ENCODE peak calls at places on chromosome 18, in ten cellular contexts. One of them, this sample, is unnamed.

GRCh38 chr18:58045265-58046086 is 1.4 kb downstream of the NEDD4L start:
- DNase-seq in NCI-H446: no peak
- DNase-seq in GM04504: no peak
- DNase-seq in right cardiac atrium: peak
- DNase-seq in astrocyte of the cerebellum: no peak
- DNase-seq in AG04450: no peak
- DNase-seq in ELR: peak
- DNase-seq in Right ventricle myocardium superior: peak
- DNase-seq in neural crest cell: peak
- DNase-seq in transverse colon: peak
- DNase-seq in this sample: peak

GRCh38 chr18:9209230-9209629 is 72.6 kb downstream of the ANKRD12 start:
- DNase-seq in neural crest cell: no peak
- DNase-seq in AG04450: no peak
- DNase-seq in right cardiac atrium: no peak
- DNase-seq in astrocyte of the cerebellum: no peak
- DNase-seq in ELR: no peak
- DNase-seq in GM04504: peak
- DNase-seq in Right ventricle myocardium superior: no peak
- DNase-seq in NCI-H446: no peak
- DNase-seq in transverse colon: no peak
- DNase-seq in this sample: no peak

GRCh38 chr18:80124131-80124530 is 15.1 kb downstream of the ADNP2 start:
- DNase-seq in transverse colon: no peak
- DNase-seq in right cardiac atrium: no peak
- DNase-seq in AG04450: no peak
- DNase-seq in ELR: no peak
- DNase-seq in neural crest cell: no peak
- DNase-seq in Right ventricle myocardium superior: no peak
- DNase-seq in astrocyte of the cerebellum: no peak
- DNase-seq in NCI-H446: no peak
- DNase-seq in GM04504: no peak
- DNase-seq in this sample: no peak

GRCh38 chr18:43668866-43669265 is 391.6 kb upstream of the SYT4 start:
- DNase-seq in transverse colon: no peak
- DNase-seq in AG04450: no peak
- DNase-seq in GM04504: no peak
- DNase-seq in ELR: no peak
- DNase-seq in astrocyte of the cerebellum: no peak
- DNase-seq in right cardiac atrium: no peak
- DNase-seq in neural crest cell: no peak
- DNase-seq in NCI-H446: no peak
- DNase-seq in Right ventricle myocardium superior: no peak
- DNase-seq in this sample: no peak

GRCh38 chr18:42401131-42401673 is 446.2 kb downstream of the PIK3C3 start:
- DNase-seq in AG04450: no peak
- DNase-seq in Right ventricle myocardium superior: no peak
- DNase-seq in NCI-H446: no peak
- DNase-seq in astrocyte of the cerebellum: no peak
- DNase-seq in ELR: no peak
- DNase-seq in GM04504: no peak
- DNase-seq in neural crest cell: no peak
- DNase-seq in transverse colon: no peak
- DNase-seq in right cardiac atrium: no peak
- DNase-seq in this sample: no peak

GRCh38 chr18:23710068-23710527 is 20.8 kb downstream of the LAMA3 start:
- DNase-seq in AG04450: no peak
- DNase-seq in NCI-H446: no peak
- DNase-seq in GM04504: no peak
- DNase-seq in astrocyte of the cerebellum: no peak
- DNase-seq in transverse colon: no peak
- DNase-seq in ELR: peak
- DNase-seq in right cardiac atrium: no peak
- DNase-seq in Right ventricle myocardium superior: no peak
- DNase-seq in neural crest cell: no peak
- DNase-seq in this sample: no peak

GRCh38 chr18:47036298-47036874 is 965 bp upstream of the ELOA2 start:
- DNase-seq in Right ventricle myocardium superior: no peak
- DNase-seq in astrocyte of the cerebellum: no peak
- DNase-seq in neural crest cell: peak
- DNase-seq in NCI-H446: no peak
- DNase-seq in transverse colon: no peak
- DNase-seq in AG04450: no peak
- DNase-seq in right cardiac atrium: no peak
- DNase-seq in ELR: peak
- DNase-seq in GM04504: peak
- DNase-seq in this sample: no peak

GRCh38 chr18:58525928-58526424 is 102.9 kb downstream of the ALPK2 start:
- DNase-seq in Right ventricle myocardium superior: no peak
- DNase-seq in AG04450: no peak
- DNase-seq in transverse colon: no peak
- DNase-seq in ELR: no peak
- DNase-seq in right cardiac atrium: no peak
- DNase-seq in neural crest cell: no peak
- DNase-seq in astrocyte of the cerebellum: no peak
- DNase-seq in GM04504: no peak
- DNase-seq in NCI-H446: no peak
- DNase-seq in this sample: no peak

GRCh38 chr18:49691177-49691608 is 122.1 kb downstream of the ACAA2 start:
- DNase-seq in GM04504: peak
- DNase-seq in Right ventricle myocardium superior: no peak
- DNase-seq in NCI-H446: no peak
- DNase-seq in transverse colon: no peak
- DNase-seq in right cardiac atrium: no peak
- DNase-seq in ELR: peak
- DNase-seq in astrocyte of the cerebellum: peak
- DNase-seq in AG04450: peak
- DNase-seq in neural crest cell: no peak
- DNase-seq in this sample: no peak

GRCh38 chr18:61544178-61544577 is 210.9 kb downstream of the CDH20 start:
- DNase-seq in Right ventricle myocardium superior: no peak
- DNase-seq in transverse colon: no peak
- DNase-seq in neural crest cell: no peak
- DNase-seq in NCI-H446: no peak
- DNase-seq in ELR: no peak
- DNase-seq in right cardiac atrium: no peak
- DNase-seq in astrocyte of the cerebellum: no peak
- DNase-seq in AG04450: no peak
- DNase-seq in GM04504: no peak
- DNase-seq in this sample: no peak

GRCh38 chr18:3610188-3610708 is 160.3 kb downstream of the TGIF1 start:
- DNase-seq in NCI-H446: no peak
- DNase-seq in right cardiac atrium: no peak
- DNase-seq in GM04504: no peak
- DNase-seq in AG04450: no peak
- DNase-seq in ELR: no peak
- DNase-seq in astrocyte of the cerebellum: no peak
- DNase-seq in transverse colon: no peak
- DNase-seq in Right ventricle myocardium superior: no peak
- DNase-seq in neural crest cell: no peak
- DNase-seq in this sample: no peak

GRCh38 chr18:48904086-48904485 is 46.7 kb downstream of the SMAD7 start:
- DNase-seq in astrocyte of the cerebellum: no peak
- DNase-seq in AG04450: no peak
- DNase-seq in Right ventricle myocardium superior: no peak
- DNase-seq in neural crest cell: no peak
- DNase-seq in ELR: peak
- DNase-seq in GM04504: no peak
- DNase-seq in NCI-H446: no peak
- DNase-seq in transverse colon: no peak
- DNase-seq in right cardiac atrium: no peak
- DNase-seq in this sample: peak

GRCh38 chr18:68103561-68103960 is 587.0 kb upstream of the DSEL start:
- DNase-seq in right cardiac atrium: no peak
- DNase-seq in AG04450: no peak
- DNase-seq in GM04504: no peak
- DNase-seq in transverse colon: no peak
- DNase-seq in NCI-H446: no peak
- DNase-seq in Right ventricle myocardium superior: no peak
- DNase-seq in neural crest cell: no peak
- DNase-seq in astrocyte of the cerebellum: peak
- DNase-seq in ELR: no peak
- DNase-seq in this sample: no peak

GRCh38 chr18:48952287-48953095 is 1.7 kb upstream of the SMAD7 start:
- DNase-seq in AG04450: no peak
- DNase-seq in right cardiac atrium: peak
- DNase-seq in ELR: peak
- DNase-seq in transverse colon: peak
- DNase-seq in neural crest cell: peak
- DNase-seq in GM04504: peak
- DNase-seq in NCI-H446: no peak
- DNase-seq in Right ventricle myocardium superior: peak
- DNase-seq in astrocyte of the cerebellum: peak
- DNase-seq in this sample: no peak

GRCh38 chr18:47953471-47953931 is 23.0 kb upstream of the SMAD2 start:
- DNase-seq in ELR: peak
- DNase-seq in NCI-H446: peak
- DNase-seq in transverse colon: peak
- DNase-seq in neural crest cell: no peak
- DNase-seq in GM04504: peak
- DNase-seq in AG04450: no peak
- DNase-seq in Right ventricle myocardium superior: peak
- DNase-seq in astrocyte of the cerebellum: peak
- DNase-seq in right cardiac atrium: peak
- DNase-seq in this sample: peak

GRCh38 chr18:8841781-8842485 is 136.6 kb downstream of the MTCL1 start:
- DNase-seq in ELR: peak
- DNase-seq in neural crest cell: no peak
- DNase-seq in astrocyte of the cerebellum: no peak
- DNase-seq in Right ventricle myocardium superior: no peak
- DNase-seq in AG04450: no peak
- DNase-seq in transverse colon: no peak
- DNase-seq in NCI-H446: no peak
- DNase-seq in GM04504: no peak
- DNase-seq in right cardiac atrium: no peak
- DNase-seq in this sample: no peak

GRCh38 chr18:60599995-60600394 is 227.4 kb upstream of the MC4R start:
- DNase-seq in right cardiac atrium: no peak
- DNase-seq in NCI-H446: no peak
- DNase-seq in ELR: no peak
- DNase-seq in transverse colon: no peak
- DNase-seq in GM04504: no peak
- DNase-seq in Right ventricle myocardium superior: no peak
- DNase-seq in neural crest cell: no peak
- DNase-seq in AG04450: no peak
- DNase-seq in astrocyte of the cerebellum: no peak
- DNase-seq in this sample: no peak

GRCh38 chr18:53757346-53757745 is 467.1 kb downstream of the MBD2 start:
- DNase-seq in transverse colon: no peak
- DNase-seq in Right ventricle myocardium superior: no peak
- DNase-seq in ELR: no peak
- DNase-seq in AG04450: no peak
- DNase-seq in NCI-H446: no peak
- DNase-seq in GM04504: no peak
- DNase-seq in neural crest cell: no peak
- DNase-seq in astrocyte of the cerebellum: no peak
- DNase-seq in right cardiac atrium: no peak
- DNase-seq in this sample: no peak

GRCh38 chr18:48007955-48008701 is 77.7 kb upstream of the SMAD2 start:
- DNase-seq in transverse colon: peak
- DNase-seq in AG04450: no peak
- DNase-seq in Right ventricle myocardium superior: peak
- DNase-seq in neural crest cell: peak
- DNase-seq in astrocyte of the cerebellum: no peak
- DNase-seq in GM04504: no peak
- DNase-seq in right cardiac atrium: peak
- DNase-seq in NCI-H446: peak
- DNase-seq in ELR: peak
- DNase-seq in this sample: peak

GRCh38 chr18:53941601-53942335 is 282.7 kb downstream of the MBD2 start:
- DNase-seq in astrocyte of the cerebellum: no peak
- DNase-seq in neural crest cell: no peak
- DNase-seq in Right ventricle myocardium superior: no peak
- DNase-seq in GM04504: peak
- DNase-seq in transverse colon: no peak
- DNase-seq in right cardiac atrium: no peak
- DNase-seq in ELR: no peak
- DNase-seq in AG04450: no peak
- DNase-seq in NCI-H446: no peak
- DNase-seq in this sample: no peak

GRCh38 chr18:54119524-54120019 is 104.9 kb downstream of the MBD2 start:
- DNase-seq in NCI-H446: peak
- DNase-seq in neural crest cell: peak
- DNase-seq in AG04450: peak
- DNase-seq in right cardiac atrium: no peak
- DNase-seq in transverse colon: no peak
- DNase-seq in ELR: peak
- DNase-seq in Right ventricle myocardium superior: no peak
- DNase-seq in astrocyte of the cerebellum: peak
- DNase-seq in GM04504: no peak
- DNase-seq in this sample: peak

GRCh38 chr18:26526128-26526965 is 22.0 kb downstream of the KCTD1 start:
- DNase-seq in Right ventricle myocardium superior: no peak
- DNase-seq in ELR: no peak
- DNase-seq in AG04450: no peak
- DNase-seq in astrocyte of the cerebellum: no peak
- DNase-seq in right cardiac atrium: no peak
- DNase-seq in GM04504: no peak
- DNase-seq in transverse colon: no peak
- DNase-seq in neural crest cell: no peak
- DNase-seq in NCI-H446: no peak
- DNase-seq in this sample: no peak

GRCh38 chr18:57660961-57661360 is 39.3 kb upstream of the NARS1 start:
- DNase-seq in NCI-H446: no peak
- DNase-seq in right cardiac atrium: peak
- DNase-seq in Right ventricle myocardium superior: no peak
- DNase-seq in transverse colon: no peak
- DNase-seq in GM04504: peak
- DNase-seq in AG04450: peak
- DNase-seq in astrocyte of the cerebellum: no peak
- DNase-seq in neural crest cell: no peak
- DNase-seq in ELR: peak
- DNase-seq in this sample: no peak

GRCh38 chr18:24801011-24801410 is 340.6 kb downstream of the HRH4 start:
- DNase-seq in NCI-H446: no peak
- DNase-seq in GM04504: peak
- DNase-seq in neural crest cell: no peak
- DNase-seq in AG04450: no peak
- DNase-seq in Right ventricle myocardium superior: no peak
- DNase-seq in right cardiac atrium: no peak
- DNase-seq in ELR: no peak
- DNase-seq in transverse colon: no peak
- DNase-seq in astrocyte of the cerebellum: no peak
- DNase-seq in this sample: no peak

GRCh38 chr18:77250501-77250925 is 865 bp downstream of the GALR1 start:
- DNase-seq in Right ventricle myocardium superior: no peak
- DNase-seq in neural crest cell: no peak
- DNase-seq in transverse colon: no peak
- DNase-seq in GM04504: no peak
- DNase-seq in NCI-H446: no peak
- DNase-seq in ELR: no peak
- DNase-seq in right cardiac atrium: no peak
- DNase-seq in astrocyte of the cerebellum: no peak
- DNase-seq in AG04450: no peak
- DNase-seq in this sample: no peak

GRCh38 chr18:26579941-26580618 is 31.7 kb upstream of the KCTD1 start:
- DNase-seq in right cardiac atrium: no peak
- DNase-seq in ELR: no peak
- DNase-seq in astrocyte of the cerebellum: no peak
- DNase-seq in neural crest cell: no peak
- DNase-seq in transverse colon: peak
- DNase-seq in Right ventricle myocardium superior: no peak
- DNase-seq in NCI-H446: no peak
- DNase-seq in GM04504: no peak
- DNase-seq in AG04450: no peak
- DNase-seq in this sample: no peak

GRCh38 chr18:49127606-49128190 is 176.9 kb upstream of the SMAD7 start:
- DNase-seq in right cardiac atrium: no peak
- DNase-seq in NCI-H446: no peak
- DNase-seq in neural crest cell: no peak
- DNase-seq in Right ventricle myocardium superior: no peak
- DNase-seq in transverse colon: no peak
- DNase-seq in GM04504: no peak
- DNase-seq in AG04450: no peak
- DNase-seq in astrocyte of the cerebellum: no peak
- DNase-seq in ELR: no peak
- DNase-seq in this sample: no peak